ENCODE peak calls at places on chromosome 11, in eight cellular contexts. T is activated CD4-positive, alpha-beta T cell treated with anti-CD3 and anti-CD28 coated beads, Interleukin-2, amount 10 ng/mL, durations not matched to agents 7 days and 5 days; X is substantia nigra; S is IMR-90; C is psoas muscle; W is non-pigmented ciliary epithelial cell; R is kidney glomerular epithelial cell; F is amygdala. O is an unnamed sample.

GRCh38 chr11:64876835-64877341 is 1.5 kb downstream of the EHD1 start:
- DNase-seq in T (no peak), X (no peak), S (peak; percentile 46), C (peak; percentile 74), W (no peak), R (peak; percentile 80), F (no peak), O (peak; percentile 75)

GRCh38 chr11:76770642-76771445 is 12.3 kb upstream of the TSKU start:
- DNase-seq in T (no peak), X (no peak), S (peak; percentile 99), C (peak; percentile 85), W (peak; percentile 94), R (peak; percentile 94), F (no peak), O (peak; percentile 83)

GRCh38 chr11:2134022-2135010 is 4.9 kb downstream of the IGF2 start:
- DNase-seq in T (no peak), X (no peak), S (no peak), C (peak; percentile 46), W (no peak), R (no peak), F (no peak), O (no peak)

GRCh38 chr11:65719887-65720236 is 736 bp downstream of the RNASEH2C start:
- DNase-seq in T (peak; percentile 20), X (no peak), S (peak; percentile 36), C (no peak), W (no peak), R (no peak), F (peak; percentile 52), O (peak; percentile 67)

GRCh38 chr11:1390603-1391164 is 950 bp downstream of the BRSK2 start:
- DNase-seq in T (no peak), X (peak; percentile 68), S (peak; percentile 5), C (peak; percentile 66), W (no peak), R (no peak), F (peak; percentile 64), O (no peak)

GRCh38 chr11:95831198-95831883 is 41.0 kb downstream of the CEP57 start:
- DNase-seq in T (no peak), X (no peak), S (peak; percentile 96), C (no peak), W (peak; percentile 56), R (peak; percentile 77), F (no peak), O (peak; percentile 65)

GRCh38 chr11:118212781-118213565 is 11.8 kb downstream of the JAML start:
- DNase-seq in T (no peak), X (no peak), S (no peak), C (no peak), W (no peak), R (no peak), F (no peak), O (no peak)

GRCh38 chr11:107836811-107837210 is 21.8 kb downstream of the SLC35F2 start:
- DNase-seq in T (no peak), X (no peak), S (no peak), C (no peak), W (no peak), R (no peak), F (no peak), O (no peak)

GRCh38 chr11:71447791-71448256 is 369 bp downstream of the DHCR7 start:
- DNase-seq in T (peak; percentile 49), X (peak; percentile 61), S (no peak), C (no peak), W (no peak), R (no peak), F (no peak), O (peak; percentile 34)

GRCh38 chr11:76371170-76371569 is 9.8 kb downstream of the THAP12 start:
- DNase-seq in T (no peak), X (no peak), S (peak; percentile 94), C (no peak), W (peak; percentile 43), R (peak; percentile 7), F (no peak), O (peak; percentile 26)

GRCh38 chr11:79439893-79440450 is 858 bp downstream of the TENM4 start:
- DNase-seq in T (no peak), X (peak; percentile 35), S (no peak), C (peak; percentile 57), W (no peak), R (no peak), F (peak; percentile 76), O (peak; percentile 28)

GRCh38 chr11:36053901-36054300 is 110.0 kb downstream of the LDLRAD3 start:
- DNase-seq in T (no peak), X (no peak), S (no peak), C (no peak), W (no peak), R (no peak), F (no peak), O (no peak)

GRCh38 chr11:31106963-31107576 is 262.5 kb downstream of the DCDC1 start:
- DNase-seq in T (peak; percentile 43), X (peak; percentile 72), S (peak; percentile 7), C (peak; percentile 59), W (peak; percentile 13), R (peak; percentile 31), F (peak; percentile 27), O (peak; percentile 35)

GRCh38 chr11:120017582-120017981 is 120.3 kb downstream of the TRIM29 start:
- DNase-seq in T (no peak), X (no peak), S (no peak), C (no peak), W (no peak), R (no peak), F (no peak), O (no peak)

GRCh38 chr11:36191941-36192340 is 97.3 kb downstream of the COMMD9 start:
- DNase-seq in T (no peak), X (no peak), S (no peak), C (no peak), W (no peak), R (no peak), F (no peak), O (no peak)

GRCh38 chr11:2892215-2893020 is 6.8 kb upstream of the CDKN1C start:
- DNase-seq in T (peak; percentile 84), X (peak; percentile 41), S (peak; percentile 50), C (no peak), W (no peak), R (peak; percentile 14), F (peak; percentile 29), O (peak; percentile 72)

GRCh38 chr11:94473177-94473799 is 20.4 kb downstream of the MRE11 start:
- DNase-seq in T (peak; percentile 74), X (no peak), S (peak; percentile 10), C (no peak), W (no peak), R (no peak), F (no peak), O (peak; percentile 29)

GRCh38 chr11:72652871-72653615 is 21.2 kb downstream of the PDE2A start:
- DNase-seq in T (no peak), X (no peak), S (no peak), C (no peak), W (no peak), R (no peak), F (no peak), O (no peak)

GRCh38 chr11:111387318-111387863 is 8.3 kb upstream of the POU2AF1 start:
- DNase-seq in T (no peak), X (peak; percentile 13), S (no peak), C (peak; percentile 56), W (no peak), R (no peak), F (no peak), O (no peak)

GRCh38 chr11:123560001-123560400 is 94.4 kb downstream of the SCN3B start:
- DNase-seq in T (peak; percentile 61), X (peak; percentile 63), S (peak; percentile 88), C (peak; percentile 81), W (peak; percentile 32), R (no peak), F (peak; percentile 74), O (peak; percentile 92)

GRCh38 chr11:125410091-125410490 is 86.0 kb downstream of the FEZ1 start:
- DNase-seq in T (no peak), X (no peak), S (no peak), C (no peak), W (no peak), R (no peak), F (no peak), O (no peak)

GRCh38 chr11:62725686-62726085 is 1.6 kb downstream of the HNRNPUL2 start:
- DNase-seq in T (no peak), X (no peak), S (no peak), C (no peak), W (no peak), R (peak; percentile 24), F (no peak), O (no peak)

GRCh38 chr11:832529-833113 is at the start of gene CD151:
- DNase-seq in T (peak; percentile 51), X (no peak), S (peak; percentile 45), C (peak; percentile 72), W (no peak), R (peak; percentile 56), F (no peak), O (peak; percentile 84)

GRCh38 chr11:44670814-44671213 is 55.9 kb upstream of the TSPAN18 start:
- DNase-seq in T (no peak), X (no peak), S (no peak), C (no peak), W (no peak), R (no peak), F (no peak), O (no peak)

GRCh38 chr11:23727821-23728220 is 769.0 kb upstream of the LUZP2 start:
- DNase-seq in T (no peak), X (no peak), S (peak; percentile 83), C (no peak), W (peak; percentile 65), R (peak; percentile 19), F (no peak), O (peak; percentile 9)

GRCh38 chr11:16923987-16924386 is 90.2 kb downstream of the PLEKHA7 start:
- DNase-seq in T (no peak), X (no peak), S (no peak), C (no peak), W (no peak), R (no peak), F (no peak), O (no peak)

GRCh38 chr11:122748968-122749687 is 89.2 kb upstream of the CRTAM start:
- DNase-seq in T (peak; percentile 66), X (peak; percentile 29), S (peak; percentile 95), C (no peak), W (peak; percentile 90), R (peak; percentile 42), F (peak; percentile 16), O (peak; percentile 88)

GRCh38 chr11:48043111-48043997 is 63.0 kb downstream of the PTPRJ start:
- DNase-seq in T (peak; percentile 59), X (no peak), S (no peak), C (no peak), W (no peak), R (no peak), F (no peak), O (no peak)

GRCh38 chr11:130146797-130147196 is 12.8 kb upstream of the ST14 start:
- DNase-seq in T (peak; percentile 29), X (no peak), S (no peak), C (no peak), W (no peak), R (no peak), F (no peak), O (no peak)

GRCh38 chr11:102762414-102762813 is 18.0 kb downstream of the MMP10 start:
- DNase-seq in T (no peak), X (no peak), S (peak; percentile 62), C (no peak), W (no peak), R (peak; percentile 85), F (no peak), O (peak; percentile 48)

GRCh38 chr11:102345923-102346322 is 1.1 kb upstream of the BIRC2 start:
- DNase-seq in T (no peak), X (no peak), S (peak; percentile 83), C (no peak), W (no peak), R (peak; percentile 70), F (no peak), O (peak; percentile 10)

GRCh38 chr11:11789735-11790369 is 51.9 kb upstream of the USP47 start:
- DNase-seq in T (no peak), X (no peak), S (peak; percentile 40), C (no peak), W (no peak), R (peak; percentile 4), F (no peak), O (peak; percentile 37)